ENCODE peak calls at places on chromosomes 16 and 17, in ten cellular contexts. J is ovary; D is endothelial cell of umbilical vein; E is heart left ventricle; U is upper lobe of right lung; F is A549; T is small intestine; I is CD8-positive, alpha-beta T cell; Y is left ventricle myocardium inferior; M is heart right ventricle. L is an unnamed sample. For H3K4me1, the result is how much of the 10 kb centered on the place peaks cover.

GRCh38 chr16:66205287-66206167 is 161.0 kb upstream of the CDH5 start:
- DNase-seq in E (no peak), D (no peak), F (no peak), U (no peak), M (no peak), T (no peak), J (no peak), Y (no peak), I (no peak), L (no peak)

GRCh38 chr16:73382921-73383594 is 335.1 kb upstream of the ZFHX3 start:
- DNase-seq in T (no peak), F (no peak), J (no peak), I (no peak), U (no peak), M (no peak), D (no peak), E (no peak), Y (no peak), L (no peak)

GRCh38 chr17:12814718-12815117 is 25.4 kb downstream of the ARHGAP44 start:
- DNase-seq in F (no peak), U (no peak), Y (no peak), D (no peak), I (no peak), E (no peak), J (no peak), T (no peak), M (no peak), L (no peak)

GRCh38 chr17:15406081-15406480 is 61.3 kb downstream of the CDRT4 start:
- DNase-seq in T (no peak), I (no peak), E (no peak), J (no peak), D (peak), F (no peak), M (no peak), Y (no peak), U (no peak), L (no peak)

GRCh38 chr17:41975099-41976083 is 8.8 kb downstream of the CNP start:
- DNase-seq in M (no peak), F (no peak), I (no peak), Y (no peak), J (no peak), T (no peak), E (no peak), U (no peak), D (no peak), L (peak)

GRCh38 chr16:81545470-81546175 is 101.0 kb downstream of the CMIP start:
- DNase-seq in D (no peak), F (no peak), I (no peak), T (no peak), Y (no peak), E (no peak), M (no peak), J (no peak), U (peak), L (peak)

GRCh38 chr16:89688395-89688794 is 1.9 kb downstream of the CDK10 start:
- DNase-seq in Y (no peak), J (no peak), M (no peak), T (no peak), E (no peak), D (no peak), U (no peak), F (no peak), I (no peak), L (no peak)

GRCh38 chr16:27361987-27362386 is 40.0 kb upstream of the IL21R start:
- DNase-seq in M (no peak), Y (no peak), D (no peak), I (no peak), F (no peak), J (no peak), E (no peak), U (no peak), T (no peak), L (no peak)

GRCh38 chr16:5504028-5504758 is 406.6 kb upstream of the EEF2KMT start:
- DNase-seq in F (no peak), M (peak), E (no peak), T (no peak), D (no peak), J (no peak), U (no peak), I (no peak), Y (peak), L (no peak)

GRCh38 chr17:61168506-61168905 is 231.1 kb upstream of the TBX2 start:
- DNase-seq in T (peak), D (no peak), E (no peak), M (no peak), F (no peak), J (no peak), U (no peak), Y (no peak), I (no peak), L (no peak)

GRCh38 chr16:13104772-13105171 is 203.4 kb downstream of the SHISA9 start:
- DNase-seq in U (no peak), E (no peak), T (no peak), D (no peak), Y (no peak), I (no peak), F (no peak), J (no peak), M (no peak), L (no peak)
- H3K4me1 ChIP-seq in U (under half), E (under half), T (under half), D (under half), Y (under half), I (under half), F (under half), J (under half), M (under half), L (under half)

GRCh38 chr17:37483311-37484039 is 6.2 kb upstream of the DUSP14 start:
- DNase-seq in I (no peak), E (peak), J (peak), D (no peak), T (no peak), U (no peak), Y (no peak), M (peak), F (peak), L (no peak)

GRCh38 chr17:37481001-37481665 is 8.6 kb upstream of the DUSP14 start:
- DNase-seq in Y (no peak), M (no peak), J (no peak), I (no peak), D (no peak), U (no peak), F (no peak), T (no peak), E (no peak), L (no peak)

GRCh38 chr17:37479025-37479424 is 10.7 kb upstream of the DUSP14 start:
- DNase-seq in I (no peak), D (no peak), F (no peak), T (no peak), Y (no peak), M (no peak), E (no peak), U (no peak), J (no peak), L (no peak)

GRCh38 chr17:37478187-37478586 is 11.5 kb upstream of the DUSP14 start:
- DNase-seq in D (no peak), F (no peak), J (no peak), Y (peak), U (no peak), M (peak), T (no peak), I (no peak), E (peak), L (no peak)

GRCh38 chr17:37480427-37480826 is 9.3 kb upstream of the DUSP14 start:
- DNase-seq in J (no peak), E (no peak), T (no peak), U (no peak), I (no peak), Y (no peak), D (no peak), M (no peak), F (no peak), L (no peak)
- H3K4me3 ChIP-seq in J (no peak), E (no peak), T (no peak), U (no peak), I (no peak), Y (no peak), D (no peak), M (no peak), F (no peak), L (no peak)

GRCh38 chr16:85573045-85573695 is 40.0 kb upstream of the GSE1 start:
- DNase-seq in E (no peak), Y (no peak), T (no peak), I (no peak), M (no peak), F (no peak), J (no peak), D (no peak), U (no peak), L (no peak)

GRCh38 chr16:85570735-85571562 is 42.2 kb upstream of the GSE1 start:
- DNase-seq in E (peak), F (no peak), D (no peak), I (peak), T (no peak), Y (peak), M (peak), J (no peak), U (peak), L (no peak)

GRCh38 chr16:85571563-85571812 is 41.6 kb upstream of the GSE1 start:
- DNase-seq in F (no peak), U (no peak), I (no peak), Y (no peak), T (no peak), D (no peak), E (no peak), J (no peak), M (no peak), L (no peak)

GRCh38 chr16:85570213-85570734 is 42.8 kb upstream of the GSE1 start:
- DNase-seq in M (no peak), I (peak), U (no peak), Y (no peak), F (no peak), T (no peak), D (no peak), J (no peak), E (no peak), L (no peak)

DNA sequence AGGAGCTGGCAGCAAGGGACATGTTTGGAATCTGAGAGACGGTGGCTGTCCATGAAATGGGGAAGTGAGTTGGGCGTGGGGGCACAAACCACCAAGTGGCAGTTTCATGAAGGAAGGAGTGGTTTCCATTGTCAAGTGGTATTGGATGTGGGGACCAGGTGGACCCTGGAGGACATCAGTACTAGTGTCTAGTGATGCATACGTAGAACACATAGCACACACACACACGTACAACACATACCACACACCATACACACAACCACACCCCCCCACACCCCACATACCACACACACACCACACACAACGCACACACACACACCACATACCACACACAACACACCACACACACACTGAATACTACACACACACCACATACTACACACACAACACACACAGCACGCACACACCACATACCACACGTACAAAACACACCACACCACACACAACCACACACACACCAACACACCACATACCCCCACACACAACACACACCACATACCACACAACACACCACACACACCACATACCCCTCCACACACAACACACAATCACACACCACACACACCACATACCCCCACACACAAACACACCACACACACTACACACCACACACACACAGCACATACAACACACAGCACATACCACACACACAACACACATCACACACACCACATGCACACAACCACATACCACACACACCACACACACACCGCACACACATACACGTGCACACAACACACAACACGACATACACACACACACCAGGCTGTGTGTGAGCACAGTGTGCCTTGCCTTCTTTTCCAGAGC is 41.1 kb upstream of the GSE1 start:
- DNase-seq in Y (no peak), D (no peak), J (no peak), F (no peak), I (no peak), E (no peak), U (no peak), T (no peak), M (no peak), L (no peak)
- H3K4me1 ChIP-seq in Y (under half), D (under half), J (under half), F (under half), I (half or more), E (half or more), U (half or more), T (under half), M (half or more), L (under half)

DNA sequence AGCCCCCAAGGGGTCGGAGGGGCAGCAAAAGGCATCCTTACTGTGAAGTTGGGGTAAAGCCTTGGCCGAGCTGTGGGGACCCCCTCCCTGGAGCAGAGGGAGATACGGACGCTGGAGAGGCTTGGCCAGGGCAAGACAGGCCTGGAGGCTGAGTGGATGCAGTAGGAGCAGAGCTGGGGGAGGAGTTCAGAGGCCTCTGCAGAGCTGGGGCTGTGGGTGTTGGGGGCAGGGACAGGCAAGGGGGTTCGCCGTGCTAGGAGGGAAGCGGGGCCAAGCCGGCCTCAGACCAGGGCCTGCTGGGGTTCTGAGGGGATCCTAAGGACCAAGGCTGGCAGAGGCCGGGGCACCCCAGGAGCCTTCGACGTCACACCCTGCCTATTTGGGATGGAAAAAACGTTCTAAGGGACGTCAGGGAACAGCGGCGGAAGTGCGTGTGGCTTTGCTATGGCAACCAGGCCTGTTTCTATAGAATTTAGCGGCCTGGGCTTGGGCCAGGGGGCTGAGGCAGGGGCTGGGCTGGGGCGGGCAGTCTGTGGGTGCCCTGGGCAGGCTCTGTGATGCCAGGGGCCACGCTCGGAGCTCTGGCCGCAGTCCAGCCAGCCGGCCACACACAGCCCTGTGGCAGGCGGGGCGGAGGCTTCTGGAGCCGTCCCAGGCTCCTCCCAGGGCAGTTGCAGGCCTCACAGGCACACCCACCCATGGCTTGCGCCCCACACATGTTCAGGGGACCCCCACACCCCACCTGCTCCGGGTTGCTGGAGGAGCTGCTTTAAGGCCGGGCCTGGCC is 3.7 kb downstream of the TRAF7 start:
- DNase-seq in E (no peak), U (no peak), D (peak), T (no peak), I (no peak), F (peak), J (no peak), Y (no peak), M (peak), L (peak)
- H3K4me3 ChIP-seq in E (peak), U (peak), D (no peak), T (no peak), I (no peak), F (no peak), J (peak), Y (peak), M (peak), L (no peak)

GRCh38 chr16:4345439-4346204 is 5.5 kb downstream of the PAM16 start:
- DNase-seq in I (peak), D (no peak), E (no peak), Y (no peak), U (peak), T (no peak), F (no peak), M (no peak), J (no peak), L (no peak)

GRCh38 chr16:4344659-4345438 is 6.3 kb downstream of the PAM16 start:
- DNase-seq in F (peak), D (no peak), T (no peak), J (no peak), I (peak), M (no peak), E (no peak), U (peak), Y (no peak), L (peak)

GRCh38 chr16:4347765-4348509 is 3.2 kb downstream of the PAM16 start:
- DNase-seq in I (peak), Y (no peak), J (no peak), U (peak), M (no peak), D (no peak), E (no peak), F (no peak), T (no peak), L (no peak)

GRCh38 chr16:4346205-4346781 is 4.8 kb downstream of the PAM16 start:
- DNase-seq in T (peak), J (no peak), D (no peak), M (no peak), U (no peak), F (no peak), E (no peak), Y (no peak), I (peak), L (no peak)

GRCh38 chr16:4347010-4347409 is 4.1 kb downstream of the PAM16 start:
- DNase-seq in E (no peak), T (no peak), J (no peak), Y (no peak), F (no peak), I (no peak), D (no peak), U (peak), M (no peak), L (no peak)
- H3K4me1 ChIP-seq in E (under half), T (under half), J (under half), Y (half or more), F (under half), I (under half), D (under half), U (half or more), M (half or more), L (under half)

GRCh38 chr17:32488177-32488542 is 1.4 kb downstream of the CDK5R1 start:
- DNase-seq in T (no peak), D (no peak), J (no peak), M (no peak), Y (no peak), I (no peak), U (peak), E (no peak), F (no peak), L (no peak)
- H3K4me3 ChIP-seq in T (no peak), D (no peak), J (no peak), M (no peak), Y (peak), I (peak), U (no peak), E (peak), F (no peak), L (no peak)

DNA sequence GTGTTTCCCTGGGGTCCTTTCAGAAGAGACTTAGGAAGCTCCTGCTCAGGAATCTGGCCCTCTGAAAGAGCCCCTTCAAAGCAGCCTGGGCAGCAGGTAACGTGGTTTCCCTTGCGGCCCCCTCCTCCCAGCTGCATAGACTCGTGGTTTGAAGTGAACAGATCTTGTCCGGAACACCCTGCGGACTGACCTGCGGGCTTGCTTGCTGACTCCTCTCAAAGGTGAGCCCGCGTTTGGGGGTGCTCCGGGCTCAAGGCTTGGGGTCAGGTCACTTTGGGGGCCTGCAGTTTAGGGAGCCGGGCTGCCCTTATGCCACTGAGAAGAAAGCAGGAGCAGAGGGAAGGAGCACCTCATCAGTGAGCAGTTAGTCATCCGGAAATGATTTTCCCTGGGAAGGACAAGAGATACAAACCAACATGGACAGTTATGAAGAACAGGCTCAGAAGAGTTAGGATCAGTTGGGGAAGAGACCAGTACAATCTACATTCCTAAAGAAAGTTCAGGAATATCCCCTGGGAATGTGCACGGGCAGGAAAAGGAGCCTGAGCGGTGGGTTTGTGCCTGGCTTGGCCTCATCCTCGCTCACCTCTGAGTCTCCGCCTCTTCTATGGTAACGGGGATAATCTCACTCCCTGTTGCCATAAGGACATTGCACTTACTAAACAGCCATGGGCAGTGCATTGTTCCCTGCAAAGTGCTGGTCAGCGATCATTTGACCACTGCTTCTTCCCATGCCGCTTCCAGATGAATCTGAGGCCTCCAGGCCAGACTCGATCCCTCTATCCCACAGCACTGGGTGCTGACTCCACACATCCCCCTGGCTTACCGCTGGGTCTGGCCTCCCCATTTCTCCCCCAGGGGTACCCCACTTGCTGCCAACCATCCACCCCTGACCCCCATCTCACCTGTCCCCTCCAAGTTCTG is 10.0 kb downstream of the LDHD start:
- DNase-seq in T (no peak), F (no peak), M (no peak), E (no peak), U (peak), J (no peak), Y (no peak), D (no peak), I (no peak), L (no peak)
- H3K4me1 ChIP-seq in T (under half), F (under half), M (half or more), E (half or more), U (half or more), J (under half), Y (half or more), D (under half), I (under half), L (under half)

DNA sequence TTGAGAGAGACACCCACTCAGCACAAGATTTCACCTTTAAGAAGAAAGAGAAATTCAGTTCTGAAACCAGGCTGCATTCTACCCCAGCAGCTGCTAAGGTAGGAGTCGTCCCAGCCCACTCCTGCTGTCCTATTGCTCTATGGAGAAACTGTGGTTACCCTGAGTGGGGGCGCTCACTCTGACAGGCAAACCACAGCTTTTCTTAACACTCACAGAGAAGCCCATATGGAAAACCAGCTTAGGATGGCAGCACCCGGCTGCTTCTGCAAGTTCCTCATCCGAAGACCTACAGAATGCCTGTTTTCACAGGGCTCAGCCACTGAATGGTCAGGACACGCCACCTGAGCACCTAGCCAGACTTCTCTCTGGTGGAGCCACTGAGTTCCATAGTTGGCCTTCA is 7.5 kb downstream of the ATP5PD start:
- DNase-seq in T (no peak), D (no peak), J (no peak), U (no peak), E (no peak), M (no peak), F (no peak), Y (no peak), I (no peak), L (no peak)
- H3K4me3 ChIP-seq in T (no peak), D (no peak), J (no peak), U (no peak), E (no peak), M (no peak), F (no peak), Y (no peak), I (no peak), L (no peak)